ENCODE peak calls at places on chromosome 18, in seven cellular contexts. Q is transverse colon, B is Calu3, L is AG09309, R is stomach, F is choroid plexus epithelial cell, H is thoracic aorta. I is an unnamed sample.

GRCh38 chr18:12921178-12921577 is 26.6 kb upstream of the SEH1L start:
- DNase-seq in Q (no peak), B (no peak), L (no peak), R (no peak), F (no peak), H (no peak), I (no peak)

GRCh38 chr18:57586243-57587049 is at the start of gene FECH:
- DNase-seq in Q (peak; percentile 86), B (peak; percentile 70), L (peak; percentile 10), R (peak; percentile 84), F (peak; percentile 66), H (peak; percentile 21), I (peak; percentile 50)

GRCh38 chr18:79554321-79554720 is 125.3 kb upstream of the CTDP1 start:
- DNase-seq in Q (no peak), B (no peak), L (no peak), R (no peak), F (no peak), H (no peak), I (no peak)

GRCh38 chr18:45821021-45821420 is 4.5 kb upstream of the SIGLEC15 start:
- DNase-seq in Q (no peak), B (no peak), L (no peak), R (no peak), F (no peak), H (no peak), I (no peak)

GRCh38 chr18:32349728-32350395 is 120.8 kb downstream of the GAREM1 start:
- DNase-seq in Q (peak; percentile 62), B (peak; percentile 77), L (peak; percentile 67), R (peak; percentile 72), F (peak; percentile 99), H (peak; percentile 70), I (no peak)

GRCh38 chr18:11654736-11655604 is 34.1 kb upstream of the GNAL start:
- DNase-seq in Q (peak; percentile 41), B (peak; percentile 75), L (no peak), R (peak; percentile 66), F (peak; percentile 53), H (no peak), I (no peak)

GRCh38 chr18:32777049-32777448 is 4.2 kb upstream of the KLHL14 start:
- DNase-seq in Q (no peak), B (no peak), L (no peak), R (no peak), F (peak; percentile 8), H (no peak), I (no peak)

GRCh38 chr18:62436636-62437519 is 85.9 kb upstream of the ZCCHC2 start:
- DNase-seq in Q (peak; percentile 71), B (no peak), L (peak; percentile 71), R (peak; percentile 68), F (peak; percentile 83), H (peak; percentile 90), I (no peak)

GRCh38 chr18:48947583-48947982 is 3.2 kb downstream of the SMAD7 start:
- DNase-seq in Q (no peak), B (no peak), L (no peak), R (peak; percentile 48), F (no peak), H (no peak), I (no peak)

GRCh38 chr18:26476697-26477096 is 71.7 kb downstream of the KCTD1 start:
- DNase-seq in Q (no peak), B (no peak), L (no peak), R (no peak), F (no peak), H (no peak), I (no peak)

GRCh38 chr18:46630991-46631390 is 26.0 kb downstream of the LOXHD1 start:
- DNase-seq in Q (no peak), B (no peak), L (no peak), R (no peak), F (no peak), H (no peak), I (no peak)

GRCh38 chr18:36675076-36675475 is 153.7 kb downstream of the TPGS2 start:
- DNase-seq in Q (no peak), B (no peak), L (no peak), R (no peak), F (no peak), H (no peak), I (no peak)

GRCh38 chr18:79856119-79857080 is 58.7 kb downstream of the KCNG2 start:
- DNase-seq in Q (no peak), B (no peak), L (no peak), R (no peak), F (peak; percentile 66), H (no peak), I (peak; percentile 6)

GRCh38 chr18:58241026-58241679 is 197.1 kb downstream of the NEDD4L start:
- DNase-seq in Q (no peak), B (no peak), L (no peak), R (no peak), F (no peak), H (no peak), I (no peak)

GRCh38 chr18:11042247-11042646 is 107.1 kb downstream of the PIEZO2 start:
- DNase-seq in Q (no peak), B (no peak), L (no peak), R (no peak), F (peak; percentile 55), H (no peak), I (no peak)

GRCh38 chr18:13582283-13582682 is 144.1 kb downstream of the FAM210A start:
- DNase-seq in Q (no peak), B (no peak), L (no peak), R (no peak), F (no peak), H (no peak), I (no peak)

GRCh38 chr18:70234667-70235459 is 29.4 kb upstream of the RTTN start:
- DNase-seq in Q (no peak), B (peak; percentile 40), L (peak; percentile 13), R (no peak), F (peak; percentile 22), H (no peak), I (no peak)

GRCh38 chr18:71293322-71293721 is 1004.5 kb downstream of the SOCS6 start:
- DNase-seq in Q (no peak), B (no peak), L (no peak), R (no peak), F (peak; percentile 10), H (no peak), I (no peak)

GRCh38 chr18:11995445-11996189 is 14.3 kb downstream of the IMPA2 start:
- DNase-seq in Q (peak; percentile 81), B (peak; percentile 68), L (peak; percentile 37), R (peak; percentile 85), F (peak; percentile 82), H (peak; percentile 24), I (peak; percentile 73)

GRCh38 chr18:24317370-24317769 is 80.3 kb downstream of the OSBPL1A start:
- DNase-seq in Q (no peak), B (no peak), L (no peak), R (no peak), F (no peak), H (no peak), I (peak; percentile 1)

GRCh38 chr18:79489900-79490592 is 94.3 kb downstream of the NFATC1 start:
- DNase-seq in Q (no peak), B (no peak), L (no peak), R (no peak), F (no peak), H (no peak), I (no peak)

GRCh38 chr18:37507239-37507638 is 58.4 kb downstream of the CELF4 start:
- DNase-seq in Q (no peak), B (no peak), L (no peak), R (no peak), F (no peak), H (no peak), I (no peak)

DNA sequence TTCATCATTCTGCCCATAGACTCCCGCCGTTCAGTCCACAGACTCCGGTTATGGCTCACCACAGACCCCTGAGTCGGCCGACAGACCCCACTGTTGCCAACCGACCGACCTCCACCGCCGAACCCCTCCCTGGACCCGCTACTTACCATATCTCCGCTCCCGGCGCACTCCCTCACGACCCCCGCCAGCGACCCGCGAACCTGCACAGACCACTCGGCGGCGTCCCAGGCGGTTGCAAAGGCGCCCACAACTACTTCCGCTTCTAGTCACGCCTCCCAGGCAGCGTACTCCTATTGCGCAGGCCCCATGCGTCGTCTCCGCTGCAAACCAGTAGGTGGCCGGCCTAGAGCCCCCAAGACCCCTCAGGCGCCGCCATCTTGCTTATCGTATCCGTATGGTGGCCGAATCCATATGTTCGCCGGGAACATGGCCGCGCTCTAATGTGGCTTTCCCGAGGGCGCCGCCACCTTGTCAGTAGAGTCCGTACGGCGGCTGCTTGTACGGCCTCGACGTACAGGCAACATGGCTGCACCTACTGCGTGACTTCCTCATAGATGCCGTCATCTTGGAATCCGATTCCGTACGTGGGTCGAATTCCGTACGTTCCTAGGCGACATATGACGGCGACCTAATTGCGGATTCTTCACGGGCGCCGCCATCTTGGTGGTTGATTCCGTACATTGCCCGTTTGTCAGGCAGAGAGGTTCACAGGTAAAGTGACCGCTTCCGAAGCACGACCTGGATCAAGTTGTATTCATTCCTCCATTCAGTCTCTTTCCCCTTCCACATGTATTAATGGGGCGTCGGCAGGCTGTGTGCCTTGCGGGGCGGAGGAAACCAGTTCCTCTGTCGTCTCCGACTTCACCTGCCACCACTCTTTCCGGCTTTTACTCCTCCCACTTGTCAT is at the start of gene CXXC1:
- DNase-seq in Q (peak; percentile 98), B (peak; percentile 96), L (peak; percentile 99), R (peak; percentile 98), F (peak; percentile 100), H (peak; percentile 95), I (peak; percentile 92)
- TF ChIP-seq CTCF in Q (peak; percentile 48), B (peak; percentile 63), L (peak; percentile 58), R (no peak), F (peak; percentile 55), H (peak; percentile 51), I (peak; percentile 26)

GRCh38 chr18:77208969-77209368 is 40.7 kb upstream of the GALR1 start:
- DNase-seq in Q (peak; percentile 57), B (no peak), L (no peak), R (peak; percentile 49), F (peak; percentile 79), H (no peak), I (no peak)
- TF ChIP-seq CTCF in Q (no peak), B (no peak), L (no peak), R (no peak), F (no peak), H (no peak), I (no peak)

DNA sequence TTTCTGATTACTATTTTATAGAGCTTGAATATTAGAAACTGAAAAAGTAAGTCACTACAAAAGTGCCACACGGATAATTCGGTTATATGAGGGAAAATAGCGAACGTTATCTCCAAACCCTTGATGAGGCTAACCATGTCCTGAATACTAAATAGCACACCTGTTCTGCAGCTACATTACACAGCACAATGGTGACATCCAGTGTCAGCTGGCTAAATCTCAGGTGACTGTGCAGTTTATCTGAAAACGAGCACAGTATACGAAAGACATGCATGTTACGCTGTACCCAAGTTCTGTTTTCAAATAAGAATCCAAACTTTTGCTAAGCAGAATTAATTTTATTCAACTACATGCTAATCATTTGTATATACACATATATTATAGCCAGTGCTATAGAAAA is 9.0 kb downstream of the CCDC68 start:
- DNase-seq in Q (no peak), B (peak; percentile 43), L (no peak), R (peak; percentile 45), F (no peak), H (no peak), I (no peak)
- TF ChIP-seq CTCF in Q (no peak), B (peak; percentile 47), L (peak; percentile 17), R (no peak), F (no peak), H (no peak), I (no peak)

DNA sequence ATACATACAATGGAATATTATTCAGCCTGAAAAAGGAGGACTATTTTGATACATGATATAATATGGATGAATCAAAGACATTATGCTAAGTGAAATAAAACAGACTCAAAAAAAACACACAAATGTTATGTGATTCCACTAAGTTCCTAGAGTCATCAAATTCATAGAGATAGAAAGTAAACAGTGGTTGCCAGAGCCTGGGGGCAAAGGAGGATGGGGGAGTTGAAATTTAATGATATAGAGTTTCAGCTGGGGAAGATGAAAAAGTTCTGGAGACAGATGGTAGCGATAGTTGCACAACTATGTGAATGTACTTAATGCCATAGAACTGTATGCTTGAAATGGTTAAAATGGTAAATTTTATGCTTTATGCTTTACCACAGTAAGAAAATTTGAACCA is 119.7 kb downstream of the METTL4 start:
- DNase-seq in Q (no peak), B (no peak), L (no peak), R (no peak), F (no peak), H (no peak), I (no peak)
- TF ChIP-seq CTCF in Q (no peak), B (no peak), L (no peak), R (no peak), F (no peak), H (no peak), I (no peak)